ENCODE peak calls at places on chromosome 22, in four cellular contexts. O is HCT116, I is HepG2, Q is K562. C is an unnamed sample.

GRCh38 chr22:49352361-49353169 is 475.1 kb downstream of the BRD1 start:
- DNase-seq in O (no peak), I (no peak), Q (no peak), C (no peak)

GRCh38 chr22:46796566-46797195 is 34.2 kb downstream of the TBC1D22A start:
- DNase-seq in O (no peak), I (no peak), Q (no peak), C (no peak)

GRCh38 chr22:49010901-49011300 is 816.8 kb downstream of the BRD1 start:
- DNase-seq in O (no peak), I (no peak), Q (no peak), C (no peak)

GRCh38 chr22:48343461-48343860 is 1484.2 kb downstream of the BRD1 start:
- DNase-seq in O (no peak), I (no peak), Q (no peak), C (no peak)

GRCh38 chr22:45742866-45743450 is 71.3 kb downstream of the ATXN10 start:
- DNase-seq in O (no peak), I (peak; percentile 96), Q (no peak), C (no peak)

GRCh38 chr22:36293606-36294292 is 40.8 kb downstream of the APOL1 start:
- DNase-seq in O (no peak), I (no peak), Q (no peak), C (no peak)

GRCh38 chr22:40202225-40202944 is 24.7 kb downstream of the TNRC6B start:
- DNase-seq in O (no peak), I (no peak), Q (peak; percentile 57), C (no peak)

GRCh38 chr22:45887202-45888131 is 89.5 kb downstream of the WNT7B start:
- DNase-seq in O (no peak), I (no peak), Q (no peak), C (no peak)

GRCh38 chr22:45594123-45594941 is 77.3 kb upstream of the ATXN10 start:
- DNase-seq in O (no peak), I (no peak), Q (no peak), C (no peak)

GRCh38 chr22:35467788-35468187 is 67.8 kb downstream of the MCM5 start:
- DNase-seq in O (no peak), I (no peak), Q (no peak), C (no peak)

GRCh38 chr22:37534445-37534844 is 15.2 kb upstream of the CARD10 start:
- DNase-seq in O (no peak), I (no peak), Q (no peak), C (no peak)

GRCh38 chr22:28102413-28102812 is 183.4 kb upstream of the PITPNB start:
- DNase-seq in O (no peak), I (no peak), Q (no peak), C (no peak)

GRCh38 chr22:43289976-43290663 is 53.1 kb downstream of the SCUBE1 start:
- DNase-seq in O (no peak), I (no peak), Q (no peak), C (no peak)

DNA sequence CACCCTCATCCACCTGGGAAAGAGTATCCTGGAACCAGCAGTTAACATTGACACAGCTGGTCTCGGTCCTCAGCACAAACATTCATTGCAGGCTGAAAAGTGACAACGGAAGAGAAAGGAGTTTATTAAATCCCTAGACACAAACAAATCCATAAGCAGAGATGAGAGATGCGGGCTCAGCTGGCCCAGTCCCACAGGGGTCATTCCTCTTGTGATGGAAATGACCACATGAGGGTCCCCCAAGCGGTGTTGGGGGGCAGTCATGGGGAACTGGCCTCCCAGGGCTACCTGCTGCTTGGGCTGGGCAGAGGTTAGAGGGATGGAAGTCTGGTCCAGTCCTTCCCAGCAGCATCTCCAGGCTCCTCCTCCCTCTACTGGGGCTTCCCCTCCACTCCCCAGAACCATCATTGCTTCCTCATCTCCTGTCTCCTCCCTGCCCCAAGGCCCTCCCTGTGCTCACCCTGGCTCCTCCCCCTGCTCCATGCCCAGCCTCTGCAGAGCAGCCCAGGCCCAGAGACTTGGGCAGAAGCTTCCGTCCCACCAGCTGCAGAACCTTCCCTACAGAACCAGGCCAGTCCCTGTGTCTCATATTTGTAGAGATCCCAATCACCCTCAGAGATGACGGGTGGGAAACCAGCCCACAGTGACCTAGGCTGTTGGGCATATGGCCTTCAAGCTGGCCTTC is 5.4 kb upstream of the IGLL5 start:
- DNase-seq in O (no peak), I (no peak), Q (peak; percentile 81), C (no peak)
- TF ChIP-seq TCF7L2 in O (no peak), I (no peak), Q (no peak), C (no peak)

GRCh38 chr22:33986167-33986771 is 66.0 kb upstream of the LARGE1 start:
- DNase-seq in O (no peak), I (no peak), Q (no peak), C (no peak)

GRCh38 chr22:33984741-33985287 is 64.5 kb upstream of the LARGE1 start:
- DNase-seq in O (no peak), I (no peak), Q (no peak), C (no peak)

GRCh38 chr22:33986954-33987353 is 66.7 kb upstream of the LARGE1 start:
- DNase-seq in O (no peak), I (no peak), Q (no peak), C (no peak)

GRCh38 chr22:33984211-33984610 is 63.9 kb upstream of the LARGE1 start:
- DNase-seq in O (no peak), I (no peak), Q (no peak), C (no peak)

GRCh38 chr22:33985506-33985905 is 65.2 kb upstream of the LARGE1 start:
- DNase-seq in O (no peak), I (no peak), Q (no peak), C (no peak)
- H3K36me3 ChIP-seq in O (no peaks in the 10 kb centered on the region), I (no peaks in the 10 kb centered on the region), Q (no peaks in the 10 kb centered on the region), C (no peaks in the 10 kb centered on the region)

DNA sequence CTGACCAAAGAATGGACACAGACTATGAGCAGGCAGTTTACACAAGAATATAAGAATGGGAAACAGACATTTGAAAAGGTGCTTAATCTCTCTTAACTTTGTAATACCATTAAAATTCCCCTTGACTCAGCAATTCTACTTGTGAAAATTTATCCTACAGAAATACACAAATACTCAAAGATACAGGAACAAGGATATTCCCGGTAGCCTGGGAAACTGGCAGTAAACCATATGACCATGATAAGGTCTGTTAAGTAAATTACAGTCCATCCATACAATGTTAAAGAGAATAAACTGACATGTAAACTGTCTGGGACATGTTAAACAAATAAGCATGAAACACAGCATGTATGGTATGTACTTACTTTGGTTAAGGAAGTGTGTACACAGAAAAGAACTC is 8.7 kb upstream of the MTFP1 start:
- DNase-seq in O (no peak), I (no peak), Q (no peak), C (no peak)
- TF ChIP-seq REST in O (no peak), I (no peak), Q (no peak), C (no peak)

GRCh38 chr22:19096555-19096954 is 25.7 kb downstream of the DGCR2 start:
- DNase-seq in O (no peak), I (no peak), Q (no peak), C (no peak)
- TF ChIP-seq TCF7L2 in O (no peak), I (no peak), Q (no peak), C (no peak)

DNA sequence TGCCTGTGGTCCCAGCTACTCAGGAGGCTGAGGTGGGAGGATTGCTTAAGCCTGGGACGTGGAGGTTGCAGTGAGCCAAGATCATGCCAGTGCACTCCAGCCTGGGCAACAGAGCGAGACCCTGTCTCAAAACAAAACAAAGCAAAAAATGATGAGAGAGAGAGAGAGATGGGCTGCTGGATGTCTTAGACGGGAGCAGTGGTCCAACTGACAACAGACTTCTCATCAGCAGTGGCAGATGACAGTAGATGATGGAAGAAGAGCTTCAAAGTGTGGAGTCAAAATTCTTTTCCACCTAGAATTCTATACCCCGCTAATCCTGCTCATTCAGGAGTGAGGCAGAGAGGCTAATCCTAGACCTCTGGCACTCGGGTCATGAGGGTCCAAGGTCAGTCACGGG is 29.0 kb upstream of the ACR start:
- DNase-seq in O (no peak), I (no peak), Q (no peak), C (no peak)
- H3K36me3 ChIP-seq in O (peaks cover 8% of the 10 kb centered on the region), I (peaks cover 23% of the 10 kb centered on the region), Q (no peaks in the 10 kb centered on the region), C (no peaks in the 10 kb centered on the region)

DNA sequence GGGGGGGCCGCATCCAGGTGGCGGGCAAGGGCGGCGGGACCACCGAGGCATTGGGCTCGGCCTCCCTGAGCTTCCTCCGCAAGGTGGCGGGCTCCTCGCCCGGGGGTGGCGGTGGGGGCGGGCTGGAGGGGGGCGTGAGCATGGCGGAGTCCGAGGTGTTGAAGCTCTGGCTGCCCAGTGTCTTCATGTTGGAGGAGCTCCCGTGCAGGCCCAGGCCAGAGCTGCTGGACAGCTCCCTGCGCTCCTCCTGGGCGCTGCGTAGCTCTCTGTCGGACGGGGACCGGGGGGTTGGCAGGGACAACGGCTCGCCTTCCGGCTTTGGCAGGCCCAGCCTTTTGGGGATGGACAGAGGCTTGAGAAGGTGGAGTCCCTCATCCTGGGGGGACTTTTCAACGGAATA is 43.9 kb upstream of the BID start:
- DNase-seq in O (no peak), I (no peak), Q (no peak), C (no peak)
- TF ChIP-seq REST in O (no peak), I (no peak), Q (no peak), C (peak; percentile 76)

GRCh38 chr22:25666308-25666707 is 75.7 kb upstream of the MYO18B start:
- DNase-seq in O (no peak), I (peak; percentile 95), Q (no peak), C (no peak)
- TF ChIP-seq TCF7L2 in O (no peak), I (no peak), Q (no peak), C (no peak)

GRCh38 chr22:41334215-41334614 is 32.9 kb downstream of the ZC3H7B start:
- DNase-seq in O (no peak), I (no peak), Q (no peak), C (no peak)

GRCh38 chr22:41333806-41334205 is 32.5 kb downstream of the ZC3H7B start:
- DNase-seq in O (no peak), I (no peak), Q (no peak), C (no peak)

GRCh38 chr22:41332217-41332616 is 30.9 kb downstream of the ZC3H7B start:
- DNase-seq in O (no peak), I (no peak), Q (no peak), C (no peak)

GRCh38 chr22:41327124-41327523 is 25.8 kb downstream of the ZC3H7B start:
- DNase-seq in O (no peak), I (no peak), Q (no peak), C (no peak)

GRCh38 chr22:41330169-41330568 is 28.8 kb downstream of the ZC3H7B start:
- DNase-seq in O (no peak), I (no peak), Q (no peak), C (no peak)
- H3K36me3 ChIP-seq in O (peaks cover 27% of the 10 kb centered on the region), I (peaks cover 66% of the 10 kb centered on the region), Q (peaks cover 74% of the 10 kb centered on the region), C (no peaks in the 10 kb centered on the region)